ENCODE peak calls at places on chromosome 14, in eight cellular contexts. W is fibroblast of lung, G is stomach, Y is Peyer's patch, L is heart right ventricle, P is mammary epithelial cell, M is tibial artery, A is esophagus squamous epithelium. K is an unnamed sample.

GRCh38 chr14:23160924-23161522 is 22.4 kb downstream of the SLC7A8 start:
- DNase-seq in W (peak; percentile 93), G (peak; percentile 59), Y (no peak), L (no peak), P (peak; percentile 84), M (no peak), A (peak; percentile 29), K (peak; percentile 66)

GRCh38 chr14:53034688-53035087 is 83.8 kb upstream of the FERMT2 start:
- DNase-seq in W (no peak), G (no peak), Y (no peak), L (no peak), P (no peak), M (no peak), A (no peak), K (no peak)

GRCh38 chr14:69055973-69056372 is 76.9 kb upstream of the ACTN1 start:
- DNase-seq in W (peak; percentile 19), G (no peak), Y (no peak), L (no peak), P (no peak), M (no peak), A (no peak), K (no peak)

GRCh38 chr14:54769955-54770863 is 132.4 kb downstream of the GCH1 start:
- DNase-seq in W (no peak), G (no peak), Y (no peak), L (no peak), P (no peak), M (no peak), A (no peak), K (no peak)

GRCh38 chr14:64966976-64967375 is 5.2 kb downstream of the RAB15 start:
- DNase-seq in W (no peak), G (peak; percentile 69), Y (no peak), L (no peak), P (no peak), M (no peak), A (no peak), K (no peak)

GRCh38 chr14:76929927-76930326 is 98.6 kb downstream of the IRF2BPL start:
- DNase-seq in W (no peak), G (no peak), Y (no peak), L (no peak), P (peak; percentile 59), M (no peak), A (no peak), K (no peak)

GRCh38 chr14:61752626-61753025 is 9.6 kb upstream of the SNAPC1 start:
- DNase-seq in W (no peak), G (no peak), Y (no peak), L (no peak), P (no peak), M (no peak), A (no peak), K (no peak)

GRCh38 chr14:106174206-106174605 is 647.8 kb downstream of the TMEM121 start:
- DNase-seq in W (no peak), G (peak; percentile 32), Y (no peak), L (no peak), P (no peak), M (no peak), A (no peak), K (no peak)

GRCh38 chr14:36604757-36605505 is 22.5 kb upstream of the NKX2-8 start:
- DNase-seq in W (peak; percentile 75), G (peak; percentile 53), Y (no peak), L (no peak), P (peak; percentile 66), M (no peak), A (no peak), K (peak; percentile 60)

GRCh38 chr14:50060871-50061663 is 55.3 kb downstream of the VCPKMT start:
- DNase-seq in W (peak; percentile 92), G (no peak), Y (no peak), L (no peak), P (peak; percentile 99), M (peak; percentile 83), A (no peak), K (peak; percentile 48)

GRCh38 chr14:64878775-64879634 is 702 bp downstream of the SPTB start:
- DNase-seq in W (no peak), G (no peak), Y (no peak), L (peak; percentile 13), P (no peak), M (no peak), A (no peak), K (peak; percentile 20)

GRCh38 chr14:93892923-93893549 is 34.1 kb upstream of the FAM181A start:
- DNase-seq in W (peak; percentile 48), G (peak; percentile 82), Y (peak; percentile 80), L (peak; percentile 72), P (peak; percentile 41), M (peak; percentile 82), A (no peak), K (peak; percentile 66)

DNA sequence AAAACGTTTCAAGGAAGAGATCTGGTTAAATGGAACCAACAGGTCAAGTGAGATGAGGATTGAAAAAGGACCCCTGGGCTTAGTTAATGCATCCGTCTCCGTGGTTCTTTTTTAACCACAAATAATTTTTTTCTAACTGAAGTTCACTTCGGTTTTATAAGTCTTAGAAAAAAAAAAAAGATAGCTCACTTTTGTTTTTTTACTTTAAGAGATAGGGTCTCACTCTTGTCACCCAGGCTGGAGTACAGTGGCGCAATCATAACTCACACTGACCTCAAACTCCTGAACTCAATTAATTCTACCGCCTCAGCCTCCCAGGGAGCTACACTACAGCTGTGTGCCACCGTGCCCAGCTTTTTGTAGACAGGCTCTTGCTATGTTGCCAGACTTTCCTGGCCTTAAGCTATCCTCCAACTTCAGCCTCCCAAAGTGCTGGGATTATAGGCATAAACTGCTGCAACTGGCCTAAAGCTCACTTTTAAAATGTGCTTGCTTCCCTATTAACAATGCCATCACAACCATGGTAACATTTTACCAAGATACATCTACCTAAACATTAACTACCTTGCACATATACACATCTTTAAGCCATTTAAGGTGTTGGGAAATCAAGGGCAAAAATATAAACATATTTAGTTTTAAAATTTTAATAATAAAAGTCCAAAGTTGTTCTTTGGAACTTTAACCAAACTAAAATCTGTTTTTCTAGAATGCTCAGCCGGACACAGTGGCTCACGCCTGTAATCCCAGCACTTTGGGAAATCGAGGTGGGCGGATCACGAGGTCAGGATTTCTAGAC is 11.6 kb downstream of the HNRNPC start:
- DNase-seq in W (no peak), G (no peak), Y (no peak), L (no peak), P (no peak), M (no peak), A (no peak), K (no peak)
- H3K4me1 ChIP-seq in W (peaks cover 24% of the 10 kb centered on the region), G (peaks cover 61% of the 10 kb centered on the region), Y (peaks cover 42% of the 10 kb centered on the region), L (peaks cover 77% of the 10 kb centered on the region), P (peaks cover 21% of the 10 kb centered on the region), M (peaks cover 23% of the 10 kb centered on the region), A (peaks cover 12% of the 10 kb centered on the region), K (peaks cover 11% of the 10 kb centered on the region)

DNA sequence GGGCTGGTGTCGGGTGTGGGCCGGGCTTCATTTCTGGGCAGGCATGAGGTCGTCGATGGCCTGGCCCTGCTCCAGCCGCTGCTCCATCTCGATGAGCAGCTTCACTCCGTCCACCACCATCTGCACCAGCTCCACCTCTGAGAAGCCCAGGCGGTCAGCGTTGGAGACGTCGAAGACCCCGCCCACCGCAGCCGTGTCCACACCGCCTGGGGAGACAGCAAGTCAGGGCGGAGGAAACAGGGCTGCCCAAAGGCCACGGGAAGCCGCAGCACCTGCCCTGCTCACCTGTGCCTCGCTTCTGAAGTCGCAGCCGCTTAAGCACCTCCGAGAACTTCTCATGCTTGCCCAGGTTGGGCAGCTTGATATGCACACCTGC is 2.8 kb downstream of the CKB start:
- DNase-seq in W (no peak), G (peak; percentile 46), Y (no peak), L (peak; percentile 32), P (no peak), M (peak; percentile 78), A (no peak), K (no peak)
- H3K4me3 ChIP-seq in W (no peak overlapping the region), G (peak overlapping the region; percentile 80), Y (no peak overlapping the region), L (no peak overlapping the region), P (no peak overlapping the region), M (no peak overlapping the region), A (no peak overlapping the region), K (peak overlapping the region; percentile 57)

GRCh38 chr14:95321201-95321600 is 1.5 kb upstream of the CLMN start:
- DNase-seq in W (no peak), G (no peak), Y (no peak), L (no peak), P (no peak), M (no peak), A (no peak), K (no peak)

GRCh38 chr14:95322646-95323045 is 2.9 kb upstream of the CLMN start:
- DNase-seq in W (peak; percentile 8), G (no peak), Y (no peak), L (no peak), P (peak; percentile 92), M (no peak), A (no peak), K (no peak)

GRCh38 chr14:95323361-95323760 is 3.7 kb upstream of the CLMN start:
- DNase-seq in W (no peak), G (no peak), Y (no peak), L (no peak), P (no peak), M (no peak), A (no peak), K (no peak)

GRCh38 chr14:95320076-95320895 is 578 bp upstream of the CLMN start:
- DNase-seq in W (no peak), G (no peak), Y (no peak), L (peak; percentile 33), P (no peak), M (no peak), A (no peak), K (no peak)

DNA sequence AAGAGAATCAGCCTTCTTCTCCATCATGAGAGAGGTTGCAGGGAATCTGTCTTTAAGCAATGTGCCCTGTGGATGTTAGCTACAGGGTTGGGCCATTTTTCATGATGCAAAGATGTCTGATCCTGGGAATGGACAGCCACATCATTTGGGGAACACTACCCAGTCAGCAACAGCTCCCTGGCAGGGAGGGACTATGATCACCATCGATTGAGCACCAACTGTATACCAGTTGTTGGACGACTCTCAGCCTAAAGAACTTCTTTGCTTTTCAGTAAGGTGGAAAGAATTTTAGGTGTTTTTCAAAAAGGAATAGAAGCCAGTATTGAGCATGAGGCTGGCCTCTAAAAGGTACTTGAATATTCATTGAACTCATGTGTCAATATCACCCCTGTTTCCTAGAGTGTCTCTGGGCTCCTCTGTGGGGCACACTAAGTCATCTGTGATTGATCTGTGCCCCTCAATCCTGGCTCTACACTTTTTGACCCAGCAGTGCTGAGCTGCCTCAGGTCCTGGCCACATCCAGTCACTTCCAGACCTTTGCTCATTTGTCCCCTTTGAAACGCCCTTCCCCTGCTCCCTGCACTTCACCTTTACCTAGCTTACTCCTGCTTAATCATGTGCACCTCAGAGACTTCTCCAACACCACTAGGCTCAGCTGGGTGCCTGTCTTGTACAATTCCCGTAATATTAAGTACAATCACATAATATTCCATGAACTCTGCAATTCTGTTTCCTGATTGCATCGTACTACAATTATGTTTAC is 2.2 kb upstream of the CLMN start:
- DNase-seq in W (no peak), G (no peak), Y (no peak), L (no peak), P (no peak), M (no peak), A (no peak), K (no peak)
- H3K4me1 ChIP-seq in W (peaks cover 2% of the 10 kb centered on the region), G (peaks cover 17% of the 10 kb centered on the region), Y (no peaks in the 10 kb centered on the region), L (peaks cover 31% of the 10 kb centered on the region), P (peaks cover 49% of the 10 kb centered on the region), M (peaks cover 12% of the 10 kb centered on the region), A (peaks cover 14% of the 10 kb centered on the region), K (no peaks in the 10 kb centered on the region)

DNA sequence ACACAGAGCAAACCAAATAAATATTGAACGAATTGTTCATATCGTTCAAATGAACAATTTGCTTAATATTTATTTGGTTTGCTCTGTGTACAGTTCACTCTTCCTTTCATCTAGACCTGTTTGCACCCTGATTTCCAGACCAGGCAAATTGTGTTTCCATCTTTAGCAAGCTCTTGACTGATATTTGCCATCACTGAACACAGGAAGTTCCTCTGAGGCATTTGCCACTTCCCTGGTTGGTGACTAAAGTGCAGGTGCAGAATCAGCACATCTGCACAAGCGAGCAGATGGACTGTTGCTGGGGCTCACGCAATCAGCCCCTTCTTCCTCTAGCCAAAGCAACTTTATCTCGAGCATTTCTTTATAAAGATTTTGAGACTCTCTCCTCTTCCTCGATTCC is 112.9 kb downstream of the DAAM1 start:
- DNase-seq in W (no peak), G (no peak), Y (no peak), L (no peak), P (no peak), M (no peak), A (no peak), K (no peak)
- H3K4me3 ChIP-seq in W (no peak overlapping the region), G (no peak overlapping the region), Y (no peak overlapping the region), L (no peak overlapping the region), P (no peak overlapping the region), M (no peak overlapping the region), A (no peak overlapping the region), K (no peak overlapping the region)

K was measured in colonic mucosa.